ENCODE peak calls at places on chromosomes 12 and 14, in seven cellular contexts. C is HepG2, W is GM12878, D is psoas muscle, H is fibroblast of lung, O is PC-9, U is left ventricle myocardium inferior. Q is an unnamed sample.

GRCh38 chr14:65330416-65330815 is 82.1 kb upstream of the FUT8 start:
- DNase-seq in W (no peak), D (no peak), O (no peak), H (no peak), C (no peak), U (no peak), Q (peak; percentile 87)

GRCh38 chr12:29044799-29045198 is 104.3 kb upstream of the FAR2 start:
- DNase-seq in U (no peak), D (no peak), H (no peak), C (no peak), O (no peak), W (no peak), Q (no peak)

GRCh38 chr12:94941440-94941862 is 62.0 kb downstream of the NDUFA12 start:
- DNase-seq in O (peak; percentile 3), C (no peak), W (no peak), H (peak; percentile 82), U (peak; percentile 55), D (peak; percentile 47), Q (peak; percentile 93)

GRCh38 chr14:74062809-74063150 is 21.5 kb downstream of the ALDH6A1 start:
- DNase-seq in D (no peak), O (peak; percentile 44), W (no peak), C (no peak), U (no peak), H (no peak), Q (peak; percentile 33)

GRCh38 chr14:80095623-80096022 is 115.7 kb downstream of the DIO2 start:
- DNase-seq in W (no peak), U (no peak), C (no peak), H (no peak), D (no peak), O (no peak), Q (peak; percentile 5)

GRCh38 chr14:61561657-61562276 is 133.5 kb upstream of the HIF1A start:
- DNase-seq in W (no peak), O (peak; percentile 91), D (peak; percentile 76), U (peak; percentile 51), C (peak; percentile 94), H (peak; percentile 90), Q (peak; percentile 92)

GRCh38 chr12:69468237-69469026 is 1.8 kb upstream of the FRS2 start:
- DNase-seq in C (no peak), W (no peak), U (no peak), H (peak; percentile 12), O (no peak), D (no peak), Q (peak; percentile 32)

GRCh38 chr12:104957388-104958008 is 592 bp downstream of the SLC41A2 start:
- DNase-seq in C (no peak), H (no peak), O (no peak), D (peak; percentile 38), U (peak; percentile 18), W (no peak), Q (no peak)

GRCh38 chr12:122858171-122858570 is 22.9 kb downstream of the HIP1R start:
- DNase-seq in W (no peak), U (no peak), H (no peak), D (no peak), O (no peak), C (no peak), Q (no peak)

DNA sequence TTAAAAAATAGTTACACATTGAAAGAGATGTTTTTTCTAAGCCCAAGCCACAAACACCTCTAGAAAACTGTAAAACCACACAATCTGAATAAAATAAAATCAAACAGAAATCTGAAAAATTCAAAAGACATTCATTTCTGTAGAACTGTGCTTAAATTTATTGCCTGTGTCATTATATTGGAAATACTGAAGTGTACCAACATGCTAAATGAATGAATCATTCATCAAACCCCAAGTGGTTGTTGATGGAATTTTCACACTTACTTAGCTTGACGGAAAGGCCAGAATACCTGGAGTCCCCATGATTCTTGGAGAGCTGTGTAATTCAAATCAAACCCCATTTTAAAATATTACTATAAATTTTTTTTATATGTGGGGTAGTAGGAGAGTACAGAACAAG is 2.7 kb downstream of the KITLG start:
- DNase-seq in W (no peak), U (no peak), H (no peak), C (no peak), O (no peak), D (no peak), Q (no peak)
- TF ChIP-seq CTCF in W (no peak), U (peak; percentile 28), H (no peak), C (no peak), O (no peak), D (no peak), Q (peak; percentile 56)

GRCh38 chr12:66188584-66189475 is at the start of gene IRAK3:
- DNase-seq in C (no peak), H (peak; percentile 72), W (no peak), D (peak; percentile 89), U (peak; percentile 91), O (no peak), Q (no peak)
- H3K27me3 ChIP-seq in C (peaks cover 8% of the 10 kb centered on the region), H (no peaks in the 10 kb centered on the region), W (no peaks in the 10 kb centered on the region), D (peaks cover 41% of the 10 kb centered on the region), U (peaks cover 20% of the 10 kb centered on the region), O (no peaks in the 10 kb centered on the region), Q (peaks cover 44% of the 10 kb centered on the region)

DNA sequence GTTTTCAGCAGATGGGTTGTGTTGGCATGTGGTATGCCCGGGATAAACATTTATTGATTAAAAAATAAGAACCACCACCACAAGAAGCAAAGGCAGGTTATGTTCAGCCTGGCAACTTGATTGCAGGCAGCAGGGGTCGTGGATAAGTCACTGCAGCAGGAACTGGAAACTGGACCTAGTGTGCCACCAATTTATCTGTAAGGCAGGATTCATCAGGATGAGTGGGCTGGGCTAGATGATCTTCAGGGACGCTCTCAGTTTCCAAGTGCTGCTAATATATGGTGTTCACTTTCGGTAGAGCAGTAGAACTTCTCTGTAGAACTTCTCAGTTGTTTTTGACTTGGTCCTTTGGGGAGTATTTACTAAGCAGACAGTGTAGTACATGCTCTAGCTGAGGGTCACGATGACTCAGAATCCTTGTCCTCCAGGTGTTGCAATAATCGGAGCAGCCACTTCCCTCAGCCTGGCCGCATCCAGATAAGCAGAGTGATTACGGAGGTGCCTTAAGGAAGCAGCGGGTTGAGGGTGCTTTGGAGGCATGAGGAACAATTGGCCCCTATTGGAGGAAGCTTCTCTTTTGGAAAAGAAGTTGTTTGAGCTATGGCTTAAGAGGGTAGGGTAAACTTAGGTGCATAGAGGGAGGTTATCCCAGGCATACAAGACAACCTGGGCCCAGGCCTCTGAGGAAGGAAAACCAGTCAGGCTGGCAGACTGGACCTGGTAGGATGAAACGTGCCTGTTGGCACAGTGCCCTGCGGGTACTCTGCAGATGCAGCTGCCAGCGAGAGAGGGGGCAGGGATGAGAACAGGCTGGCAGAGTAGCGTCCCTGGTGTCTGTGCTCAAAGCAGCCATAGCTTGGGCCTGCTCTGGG is 104.0 kb downstream of the GPR135 start:
- DNase-seq in W (no peak), U (peak; percentile 80), O (peak; percentile 88), C (peak; percentile 59), D (peak; percentile 44), H (peak; percentile 75), Q (peak; percentile 79)
- H3K4me1 ChIP-seq in W (peaks cover 49% of the 10 kb centered on the region), U (peaks cover 91% of the 10 kb centered on the region), O (peaks cover 100% of the 10 kb centered on the region), C (peaks cover 10% of the 10 kb centered on the region), D (peaks cover 37% of the 10 kb centered on the region), H (peaks cover 8% of the 10 kb centered on the region), Q (peaks cover 61% of the 10 kb centered on the region)

GRCh38 chr14:93114713-93115068 is 1.0 kb downstream of the ITPK1 start:
- DNase-seq in H (no peak), W (no peak), C (no peak), O (no peak), D (no peak), U (peak; percentile 32), Q (no peak)
- TF ChIP-seq CTCF in H (no peak), W (no peak), C (no peak), O (no peak), D (no peak), U (peak; percentile 16), Q (peak; percentile 21)

GRCh38 chr12:98232753-98233385 is 282.5 kb upstream of the TMPO start:
- DNase-seq in C (peak; percentile 25), H (no peak), U (no peak), W (no peak), O (no peak), D (no peak), Q (no peak)
- H3K27me3 ChIP-seq in C (no peaks in the 10 kb centered on the region), H (no peaks in the 10 kb centered on the region), U (no peaks in the 10 kb centered on the region), W (no peaks in the 10 kb centered on the region), O (peaks cover 8% of the 10 kb centered on the region), D (no peaks in the 10 kb centered on the region), Q (no peaks in the 10 kb centered on the region)

Q was measured in foreskin keratinocyte.